ENCODE peak calls at places on chromosomes 12 and 14, in seven cellular contexts. F is testis, U is coronary artery, G is lung, T is WTC11, P is lower leg skin, J is cardiac muscle cell. Y is an unnamed sample.

GRCh38 chr12:9725471-9725870 is 7.4 kb downstream of the CLECL1 start:
- DNase-seq in U (no peak), T (no peak), J (no peak), G (no peak), F (no peak), P (no peak), Y (no peak)

GRCh38 chr12:118334241-118334640 is 38.5 kb downstream of the TAOK3 start:
- DNase-seq in P (no peak), F (no peak), T (no peak), J (no peak), U (no peak), G (no peak), Y (no peak)

GRCh38 chr12:93530358-93530757 is 42.1 kb upstream of the SOCS2 start:
- DNase-seq in P (no peak), J (no peak), T (no peak), U (no peak), F (no peak), G (no peak), Y (no peak)

GRCh38 chr14:75242546-75243273 is 35.9 kb upstream of the FOS start:
- DNase-seq in F (peak), P (no peak), G (no peak), T (no peak), J (peak), U (no peak), Y (no peak)

GRCh38 chr12:40107803-40108620 is 2.1 kb upstream of the SLC2A13 start:
- DNase-seq in P (no peak), J (no peak), G (no peak), T (no peak), U (no peak), F (no peak), Y (no peak)

GRCh38 chr12:26046886-26047285 is 78.0 kb downstream of the BHLHE41 start:
- DNase-seq in J (no peak), U (no peak), P (no peak), F (no peak), G (no peak), T (no peak), Y (no peak)

GRCh38 chr12:43482311-43483085 is 69.5 kb downstream of the ADAMTS20 start:
- DNase-seq in J (no peak), F (no peak), T (no peak), P (no peak), G (no peak), U (no peak), Y (no peak)

GRCh38 chr14:74834682-74835392 is 41.1 kb downstream of the PROX2 start:
- DNase-seq in F (no peak), G (no peak), J (no peak), U (no peak), T (no peak), P (no peak), Y (no peak)

GRCh38 chr14:23570806-23571483 is 3.4 kb upstream of the AP1G2 start:
- DNase-seq in U (no peak), F (no peak), T (no peak), G (no peak), P (peak), J (no peak), Y (no peak)

GRCh38 chr12:21962821-21963220 is 21.6 kb upstream of the ABCC9 start:
- DNase-seq in J (no peak), P (no peak), G (no peak), U (no peak), F (no peak), T (no peak), Y (no peak)
- TF ChIP-seq CTCF in J (no peak), P (no peak), G (no peak), U (no peak), F (no peak), T (no peak), Y (peak)

GRCh38 chr12:51262758-51263177 is 7.4 kb downstream of the SMAGP start:
- DNase-seq in P (no peak), F (peak), G (no peak), U (no peak), T (peak), J (peak), Y (peak)
- TF ChIP-seq CTCF in P (no peak), F (no peak), G (no peak), U (no peak), T (no peak), J (peak), Y (peak)

GRCh38 chr14:59819446-59820088 is 51.0 kb downstream of the RTN1 start:
- DNase-seq in U (no peak), F (peak), T (no peak), J (no peak), P (no peak), G (no peak), Y (no peak)
- TF ChIP-seq CTCF in U (no peak), F (no peak), T (no peak), J (no peak), P (no peak), G (no peak), Y (no peak)

DNA sequence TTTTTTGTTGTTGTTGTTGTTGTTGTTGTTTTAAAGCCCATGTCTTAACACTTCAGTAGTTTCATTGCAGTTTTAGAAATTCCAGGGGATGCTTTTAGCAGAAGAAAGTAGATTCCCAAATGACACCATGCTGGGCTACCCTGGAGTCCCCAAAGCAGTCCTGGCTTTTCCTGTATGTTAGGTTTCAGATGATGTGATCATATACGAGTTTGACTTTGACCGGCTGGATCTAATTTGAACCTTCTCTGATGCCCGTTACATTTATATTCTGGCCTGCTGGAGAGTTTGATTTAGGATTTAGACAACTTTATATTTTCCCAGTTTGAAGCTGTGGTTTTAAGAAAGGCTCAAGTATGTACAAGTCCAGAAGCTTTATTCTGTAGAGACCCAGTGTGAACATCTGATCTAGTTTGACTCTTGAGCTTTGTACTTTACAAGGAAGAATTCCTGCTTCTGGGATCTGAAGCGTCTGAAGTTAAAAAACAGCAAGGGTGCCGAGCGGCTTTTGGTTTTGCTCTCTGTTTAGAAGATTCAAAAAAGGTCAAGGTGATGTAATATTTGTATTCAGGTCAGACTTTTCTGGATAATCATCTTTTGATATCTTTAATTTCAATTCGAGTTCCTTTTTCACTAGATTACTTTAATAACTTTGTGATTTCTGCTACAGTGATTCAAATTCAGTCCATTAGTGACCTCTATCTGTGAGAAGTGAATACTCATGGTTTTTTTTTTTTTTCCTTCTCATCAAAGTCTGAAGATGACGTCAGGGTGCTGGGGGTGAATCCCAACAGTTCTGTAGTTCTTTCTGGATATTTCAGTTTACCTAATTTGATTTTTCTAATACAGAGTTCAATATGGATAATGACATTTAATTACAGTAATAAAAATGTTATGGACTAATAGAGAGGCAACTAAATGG is 6.2 kb downstream of the FLRT2 start:
- DNase-seq in P (no peak), F (peak), J (no peak), T (no peak), U (no peak), G (no peak), Y (no peak)
- TF ChIP-seq CTCF in P (no peak), F (peak), J (peak), T (no peak), U (no peak), G (no peak), Y (peak)

Y was measured in neural crest cell.